ENCODE peak calls at places on chromosome 12, in eight cellular contexts. S is head of caudate nucleus; T is HFFc6; H is T-cell; J is A673; I is cardiac fibroblast; G is activated T-cell treated with anti-CD3 and anti-CD28 coated beads, Interleukin-2, amount 50 U/mL, for 72 hours; P is NCI-H2081. D is an unnamed sample.

GRCh38 chr12:71626098-71626497 is 37.5 kb downstream of the ZFC3H1 start:
- DNase-seq in S (no peak), T (no peak), H (no peak), J (no peak), I (no peak), G (no peak), P (no peak), D (no peak)

GRCh38 chr12:46472893-46473633 is 100.5 kb upstream of the SLC38A2 start:
- DNase-seq in S (no peak), T (peak; percentile 75), H (no peak), J (peak; percentile 83), I (peak; percentile 52), G (no peak), P (peak; percentile 47), D (no peak)

GRCh38 chr12:109458086-109458485 is 19.0 kb downstream of the KCTD10 start:
- DNase-seq in S (no peak), T (peak; percentile 66), H (no peak), J (no peak), I (peak; percentile 85), G (no peak), P (no peak), D (no peak)

GRCh38 chr12:64556231-64556630 is 54.1 kb upstream of the RASSF3 start:
- DNase-seq in S (no peak), T (no peak), H (no peak), J (no peak), I (no peak), G (no peak), P (no peak), D (no peak)

GRCh38 chr12:56151672-56152131 is 685 bp upstream of the MYL6B start:
- DNase-seq in S (peak; percentile 53), T (no peak), H (peak; percentile 50), J (peak; percentile 47), I (peak; percentile 21), G (peak; percentile 76), P (peak; percentile 45), D (peak; percentile 46)

GRCh38 chr12:27338473-27338872 is 5.8 kb downstream of the BMAL2 start:
- DNase-seq in S (no peak), T (no peak), H (no peak), J (no peak), I (no peak), G (no peak), P (no peak), D (no peak)

GRCh38 chr12:29082522-29082921 is 66.6 kb upstream of the FAR2 start:
- DNase-seq in S (no peak), T (no peak), H (no peak), J (no peak), I (no peak), G (no peak), P (no peak), D (peak; percentile 80)

GRCh38 chr12:15216036-15216889 is 5.0 kb downstream of the RERG start:
- DNase-seq in S (no peak), T (no peak), H (no peak), J (no peak), I (no peak), G (no peak), P (no peak), D (no peak)

GRCh38 chr12:10562306-10562933 is 51.0 kb downstream of the MAGOHB start:
- DNase-seq in S (no peak), T (peak; percentile 43), H (no peak), J (peak; percentile 47), I (peak; percentile 73), G (no peak), P (peak; percentile 25), D (peak; percentile 20)